ENCODE peak calls at places on chromosome 6, in nine cellular contexts. One of them, this sample, is unnamed.

GRCh38 chr6:52077180-52077884 is 10.1 kb downstream of the PKHD1 start:
- DNase-seq in Ammon's horn: no peak
- DNase-seq in AML-193: no peak
- DNase-seq in activated effector memory CD4-positive, alpha-beta T cell treated with anti-CD3 and anti-CD28 coated beads, Interleukin-2, amount 50 U/mL, for 16 hours: no peak
- DNase-seq in T47D: no peak
- DNase-seq in GM10248: no peak
- DNase-seq in DMS153: no peak
- DNase-seq in ELR: no peak
- DNase-seq in NCI-H1105: no peak
- DNase-seq in this sample: no peak

GRCh38 chr6:1297746-1298145 is 14.2 kb upstream of the FOXQ1 start:
- DNase-seq in T47D: no peak
- DNase-seq in Ammon's horn: no peak
- DNase-seq in activated effector memory CD4-positive, alpha-beta T cell treated with anti-CD3 and anti-CD28 coated beads, Interleukin-2, amount 50 U/mL, for 16 hours: no peak
- DNase-seq in AML-193: no peak
- DNase-seq in ELR: peak; percentile 70
- DNase-seq in GM10248: no peak
- DNase-seq in NCI-H1105: no peak
- DNase-seq in DMS153: no peak
- DNase-seq in this sample: no peak

GRCh38 chr6:10555625-10556309 is 34.6 kb downstream of the GCNT2 start:
- DNase-seq in Ammon's horn: peak; percentile 76
- DNase-seq in DMS153: peak; percentile 45
- DNase-seq in activated effector memory CD4-positive, alpha-beta T cell treated with anti-CD3 and anti-CD28 coated beads, Interleukin-2, amount 50 U/mL, for 16 hours: no peak
- DNase-seq in ELR: peak; percentile 68
- DNase-seq in NCI-H1105: peak; percentile 83
- DNase-seq in T47D: peak; percentile 4
- DNase-seq in AML-193: no peak
- DNase-seq in GM10248: no peak
- DNase-seq in this sample: peak; percentile 51

GRCh38 chr6:38131527-38131965 is 312.0 kb downstream of the ZFAND3 start:
- DNase-seq in GM10248: no peak
- DNase-seq in Ammon's horn: no peak
- DNase-seq in ELR: peak; percentile 88
- DNase-seq in activated effector memory CD4-positive, alpha-beta T cell treated with anti-CD3 and anti-CD28 coated beads, Interleukin-2, amount 50 U/mL, for 16 hours: no peak
- DNase-seq in NCI-H1105: no peak
- DNase-seq in AML-193: no peak
- DNase-seq in DMS153: no peak
- DNase-seq in T47D: no peak
- DNase-seq in this sample: no peak

GRCh38 chr6:109892451-109893435 is 85.4 kb upstream of the GPR6 start:
- DNase-seq in Ammon's horn: no peak
- DNase-seq in T47D: peak; percentile 5
- DNase-seq in NCI-H1105: peak; percentile 49
- DNase-seq in DMS153: peak; percentile 96
- DNase-seq in ELR: no peak
- DNase-seq in activated effector memory CD4-positive, alpha-beta T cell treated with anti-CD3 and anti-CD28 coated beads, Interleukin-2, amount 50 U/mL, for 16 hours: no peak
- DNase-seq in GM10248: no peak
- DNase-seq in AML-193: no peak
- DNase-seq in this sample: no peak

GRCh38 chr6:144469144-144469575 is 184.0 kb downstream of the UTRN start:
- DNase-seq in T47D: no peak
- DNase-seq in NCI-H1105: no peak
- DNase-seq in Ammon's horn: no peak
- DNase-seq in AML-193: no peak
- DNase-seq in activated effector memory CD4-positive, alpha-beta T cell treated with anti-CD3 and anti-CD28 coated beads, Interleukin-2, amount 50 U/mL, for 16 hours: no peak
- DNase-seq in ELR: no peak
- DNase-seq in DMS153: no peak
- DNase-seq in GM10248: peak; percentile 53
- DNase-seq in this sample: no peak

GRCh38 chr6:169853196-169854082 is 102.0 kb downstream of the ERMARD start:
- DNase-seq in Ammon's horn: no peak
- DNase-seq in NCI-H1105: no peak
- DNase-seq in ELR: no peak
- DNase-seq in AML-193: no peak
- DNase-seq in DMS153: no peak
- DNase-seq in GM10248: no peak
- DNase-seq in activated effector memory CD4-positive, alpha-beta T cell treated with anti-CD3 and anti-CD28 coated beads, Interleukin-2, amount 50 U/mL, for 16 hours: no peak
- DNase-seq in T47D: no peak
- DNase-seq in this sample: no peak

GRCh38 chr6:87900160-87900698 is 147.4 kb upstream of the SPACA1 start:
- DNase-seq in AML-193: no peak
- DNase-seq in Ammon's horn: no peak
- DNase-seq in T47D: no peak
- DNase-seq in GM10248: no peak
- DNase-seq in ELR: no peak
- DNase-seq in NCI-H1105: no peak
- DNase-seq in activated effector memory CD4-positive, alpha-beta T cell treated with anti-CD3 and anti-CD28 coated beads, Interleukin-2, amount 50 U/mL, for 16 hours: no peak
- DNase-seq in DMS153: no peak
- DNase-seq in this sample: no peak

GRCh38 chr6:138814179-138814834 is 18.4 kb downstream of the ECT2L start:
- DNase-seq in NCI-H1105: peak; percentile 93
- DNase-seq in DMS153: peak; percentile 96
- DNase-seq in GM10248: no peak
- DNase-seq in activated effector memory CD4-positive, alpha-beta T cell treated with anti-CD3 and anti-CD28 coated beads, Interleukin-2, amount 50 U/mL, for 16 hours: no peak
- DNase-seq in T47D: no peak
- DNase-seq in AML-193: no peak
- DNase-seq in ELR: no peak
- DNase-seq in Ammon's horn: no peak
- DNase-seq in this sample: no peak

GRCh38 chr6:145929037-145929633 is 35.0 kb downstream of the SHPRH start:
- DNase-seq in T47D: no peak
- DNase-seq in activated effector memory CD4-positive, alpha-beta T cell treated with anti-CD3 and anti-CD28 coated beads, Interleukin-2, amount 50 U/mL, for 16 hours: no peak
- DNase-seq in AML-193: peak; percentile 68
- DNase-seq in GM10248: peak; percentile 16
- DNase-seq in Ammon's horn: peak; percentile 36
- DNase-seq in ELR: peak; percentile 63
- DNase-seq in DMS153: no peak
- DNase-seq in NCI-H1105: peak; percentile 20
- DNase-seq in this sample: peak; percentile 25

GRCh38 chr6:138590796-138591709 is 91.8 kb upstream of the NHSL1 start:
- DNase-seq in ELR: peak; percentile 88
- DNase-seq in T47D: peak; percentile 44
- DNase-seq in AML-193: peak; percentile 49
- DNase-seq in Ammon's horn: peak; percentile 75
- DNase-seq in DMS153: peak; percentile 36
- DNase-seq in activated effector memory CD4-positive, alpha-beta T cell treated with anti-CD3 and anti-CD28 coated beads, Interleukin-2, amount 50 U/mL, for 16 hours: peak; percentile 68
- DNase-seq in GM10248: peak; percentile 64
- DNase-seq in NCI-H1105: peak; percentile 73
- DNase-seq in this sample: peak; percentile 60

GRCh38 chr6:3625161-3625979 is 126.1 kb downstream of the PXDC1 start:
- DNase-seq in Ammon's horn: no peak
- DNase-seq in ELR: no peak
- DNase-seq in T47D: no peak
- DNase-seq in DMS153: no peak
- DNase-seq in NCI-H1105: no peak
- DNase-seq in AML-193: no peak
- DNase-seq in activated effector memory CD4-positive, alpha-beta T cell treated with anti-CD3 and anti-CD28 coated beads, Interleukin-2, amount 50 U/mL, for 16 hours: no peak
- DNase-seq in GM10248: no peak
- DNase-seq in this sample: no peak

GRCh38 chr6:149480502-149481280 is 4.1 kb downstream of the ZC3H12D start:
- DNase-seq in ELR: no peak
- DNase-seq in activated effector memory CD4-positive, alpha-beta T cell treated with anti-CD3 and anti-CD28 coated beads, Interleukin-2, amount 50 U/mL, for 16 hours: peak; percentile 85
- DNase-seq in T47D: no peak
- DNase-seq in DMS153: no peak
- DNase-seq in Ammon's horn: no peak
- DNase-seq in NCI-H1105: no peak
- DNase-seq in GM10248: no peak
- DNase-seq in AML-193: no peak
- DNase-seq in this sample: no peak

GRCh38 chr6:158611600-158612041 is 32.9 kb downstream of the DYNLT1 start:
- DNase-seq in T47D: no peak
- DNase-seq in AML-193: no peak
- DNase-seq in Ammon's horn: no peak
- DNase-seq in GM10248: no peak
- DNase-seq in DMS153: no peak
- DNase-seq in ELR: no peak
- DNase-seq in NCI-H1105: no peak
- DNase-seq in activated effector memory CD4-positive, alpha-beta T cell treated with anti-CD3 and anti-CD28 coated beads, Interleukin-2, amount 50 U/mL, for 16 hours: no peak
- DNase-seq in this sample: no peak

GRCh38 chr6:112877134-112878100 is 530.3 kb downstream of the RFPL4B start:
- DNase-seq in T47D: peak; percentile 11
- DNase-seq in DMS153: no peak
- DNase-seq in AML-193: no peak
- DNase-seq in GM10248: no peak
- DNase-seq in Ammon's horn: no peak
- DNase-seq in NCI-H1105: no peak
- DNase-seq in ELR: peak; percentile 85
- DNase-seq in activated effector memory CD4-positive, alpha-beta T cell treated with anti-CD3 and anti-CD28 coated beads, Interleukin-2, amount 50 U/mL, for 16 hours: no peak
- DNase-seq in this sample: peak; percentile 3

GRCh38 chr6:110874880-110875547 is 429 bp downstream of the AMD1 start:
- DNase-seq in GM10248: no peak
- DNase-seq in activated effector memory CD4-positive, alpha-beta T cell treated with anti-CD3 and anti-CD28 coated beads, Interleukin-2, amount 50 U/mL, for 16 hours: peak; percentile 82
- DNase-seq in DMS153: no peak
- DNase-seq in T47D: no peak
- DNase-seq in ELR: peak; percentile 45
- DNase-seq in AML-193: no peak
- DNase-seq in NCI-H1105: peak; percentile 54
- DNase-seq in Ammon's horn: peak; percentile 23
- DNase-seq in this sample: no peak

GRCh38 chr6:53011993-53012392 is 16.9 kb upstream of the GSTA4 start:
- DNase-seq in AML-193: no peak
- DNase-seq in Ammon's horn: no peak
- DNase-seq in NCI-H1105: no peak
- DNase-seq in ELR: peak; percentile 4
- DNase-seq in DMS153: no peak
- DNase-seq in T47D: no peak
- DNase-seq in GM10248: no peak
- DNase-seq in activated effector memory CD4-positive, alpha-beta T cell treated with anti-CD3 and anti-CD28 coated beads, Interleukin-2, amount 50 U/mL, for 16 hours: no peak
- DNase-seq in this sample: no peak

GRCh38 chr6:81896561-81896960 is 144.1 kb upstream of the TENT5A start:
- DNase-seq in NCI-H1105: no peak
- DNase-seq in activated effector memory CD4-positive, alpha-beta T cell treated with anti-CD3 and anti-CD28 coated beads, Interleukin-2, amount 50 U/mL, for 16 hours: no peak
- DNase-seq in DMS153: no peak
- DNase-seq in ELR: peak; percentile 50
- DNase-seq in T47D: no peak
- DNase-seq in Ammon's horn: no peak
- DNase-seq in GM10248: no peak
- DNase-seq in AML-193: no peak
- DNase-seq in this sample: no peak

GRCh38 chr6:45619994-45620471 is 242.3 kb upstream of the SUPT3H start:
- DNase-seq in GM10248: no peak
- DNase-seq in T47D: no peak
- DNase-seq in DMS153: no peak
- DNase-seq in AML-193: peak; percentile 6
- DNase-seq in Ammon's horn: no peak
- DNase-seq in ELR: peak; percentile 63
- DNase-seq in activated effector memory CD4-positive, alpha-beta T cell treated with anti-CD3 and anti-CD28 coated beads, Interleukin-2, amount 50 U/mL, for 16 hours: no peak
- DNase-seq in NCI-H1105: no peak
- DNase-seq in this sample: no peak

GRCh38 chr6:158894192-158894591 is 75.0 kb upstream of the EZR start:
- DNase-seq in GM10248: no peak
- DNase-seq in ELR: peak; percentile 89
- DNase-seq in activated effector memory CD4-positive, alpha-beta T cell treated with anti-CD3 and anti-CD28 coated beads, Interleukin-2, amount 50 U/mL, for 16 hours: no peak
- DNase-seq in NCI-H1105: no peak
- DNase-seq in AML-193: no peak
- DNase-seq in DMS153: no peak
- DNase-seq in Ammon's horn: no peak
- DNase-seq in T47D: peak; percentile 28
- DNase-seq in this sample: no peak

GRCh38 chr6:135128268-135128914 is 52.7 kb upstream of the MYB start:
- DNase-seq in GM10248: peak; percentile 66
- DNase-seq in AML-193: no peak
- DNase-seq in ELR: no peak
- DNase-seq in DMS153: no peak
- DNase-seq in T47D: no peak
- DNase-seq in Ammon's horn: no peak
- DNase-seq in activated effector memory CD4-positive, alpha-beta T cell treated with anti-CD3 and anti-CD28 coated beads, Interleukin-2, amount 50 U/mL, for 16 hours: peak; percentile 80
- DNase-seq in NCI-H1105: no peak
- DNase-seq in this sample: no peak

GRCh38 chr6:107361568-107362270 is 97.6 kb downstream of the PDSS2 start:
- DNase-seq in AML-193: no peak
- DNase-seq in Ammon's horn: no peak
- DNase-seq in NCI-H1105: no peak
- DNase-seq in GM10248: no peak
- DNase-seq in activated effector memory CD4-positive, alpha-beta T cell treated with anti-CD3 and anti-CD28 coated beads, Interleukin-2, amount 50 U/mL, for 16 hours: no peak
- DNase-seq in T47D: no peak
- DNase-seq in ELR: peak; percentile 82
- DNase-seq in DMS153: no peak
- DNase-seq in this sample: no peak

GRCh38 chr6:28501259-28501658 is 14.3 kb downstream of the GPX6 start:
- DNase-seq in Ammon's horn: no peak
- DNase-seq in DMS153: no peak
- DNase-seq in activated effector memory CD4-positive, alpha-beta T cell treated with anti-CD3 and anti-CD28 coated beads, Interleukin-2, amount 50 U/mL, for 16 hours: no peak
- DNase-seq in ELR: no peak
- DNase-seq in T47D: no peak
- DNase-seq in AML-193: no peak
- DNase-seq in NCI-H1105: no peak
- DNase-seq in GM10248: no peak
- DNase-seq in this sample: no peak

GRCh38 chr6:33994198-33995045 is 151.5 kb downstream of the GRM4 start:
- DNase-seq in Ammon's horn: no peak
- DNase-seq in AML-193: no peak
- DNase-seq in activated effector memory CD4-positive, alpha-beta T cell treated with anti-CD3 and anti-CD28 coated beads, Interleukin-2, amount 50 U/mL, for 16 hours: peak; percentile 12
- DNase-seq in DMS153: no peak
- DNase-seq in T47D: no peak
- DNase-seq in NCI-H1105: no peak
- DNase-seq in GM10248: no peak
- DNase-seq in ELR: no peak
- DNase-seq in this sample: no peak